ENCODE peak calls at places on chromosome 3, in four cellular contexts. M is LHCN-M2, W is NT2/D1, K is GM04504. B is an unnamed sample.
A peak's percentile ranks its signal among the peaks of the same experiment; 100 is the strongest.

GRCh38 chr3:127598841-127599570 is 795 bp downstream of the MCM2 start:
- DNase-seq in K (no peak), M (no peak), W (no peak), B (peak; percentile 13)

GRCh38 chr3:192916455-192917257 is 1.0 kb downstream of the MB21D2 start:
- DNase-seq in K (no peak), W (peak; percentile 79), M (peak; percentile 64), B (peak; percentile 77)

GRCh38 chr3:21446027-21446426 is 305.0 kb downstream of the ZNF385D start:
- DNase-seq in K (no peak), W (no peak), M (no peak), B (no peak)

GRCh38 chr3:45742432-45743089 is 53.4 kb downstream of the SACM1L start:
- DNase-seq in W (no peak), K (no peak), M (no peak), B (no peak)

GRCh38 chr3:57683286-57683685 is 9.6 kb downstream of the DENND6A start:
- DNase-seq in M (no peak), K (no peak), W (no peak), B (no peak)

GRCh38 chr3:112676659-112677234 is 35.8 kb upstream of the CCDC80 start:
- DNase-seq in W (peak; percentile 25), K (peak; percentile 93), M (peak; percentile 99), B (peak; percentile 70)

GRCh38 chr3:113405180-113405579 is 36.1 kb downstream of the CFAP44 start:
- DNase-seq in K (peak; percentile 17), W (no peak), M (peak; percentile 60), B (no peak)

GRCh38 chr3:192816274-192816853 is 89.0 kb upstream of the FGF12 start:
- DNase-seq in M (peak; percentile 52), W (peak; percentile 18), K (peak; percentile 41), B (peak; percentile 77)

GRCh38 chr3:62559831-62560445 is 186.6 kb upstream of the FEZF2 start:
- DNase-seq in K (no peak), M (peak; percentile 66), W (no peak), B (peak; percentile 5)

GRCh38 chr3:126418661-126419131 is 24.0 kb downstream of the CFAP100 start:
- DNase-seq in K (no peak), M (no peak), W (no peak), B (no peak)

B was measured in SJCRH30.